ENCODE peak calls at places on chromosomes 5 and 9, in five cellular contexts. R is AML-193, F is progenitor cell of endocrine pancreas, G is HFFc6, D is testis. U is an unnamed sample.

GRCh38 chr9:18632624-18633407 is 158.9 kb downstream of the ADAMTSL1 start:
- DNase-seq in R (no peak), F (no peak), G (peak), D (no peak), U (no peak)

GRCh38 chr5:179192891-179193470 is 132.8 kb downstream of the ZNF354C start:
- DNase-seq in R (no peak), F (no peak), G (no peak), D (no peak), U (no peak)

GRCh38 chr5:10111575-10111974 is 138.1 kb downstream of the ATPSCKMT start:
- DNase-seq in R (peak), F (no peak), G (peak), D (peak), U (peak)

GRCh38 chr5:174323878-174324281 is 278.4 kb downstream of the NSG2 start:
- DNase-seq in R (no peak), F (peak), G (no peak), D (peak), U (peak)

GRCh38 chr9:89412951-89413350 is 85.0 kb downstream of the SEMA4D start:
- DNase-seq in R (no peak), F (no peak), G (no peak), D (no peak), U (no peak)

GRCh38 chr5:135054546-135054945 is 20.5 kb upstream of the PITX1 start:
- DNase-seq in R (no peak), F (no peak), G (no peak), D (no peak), U (no peak)

GRCh38 chr9:125989524-125990180 is 242.5 kb downstream of the PBX3 start:
- DNase-seq in R (no peak), F (no peak), G (no peak), D (no peak), U (no peak)

GRCh38 chr9:36925033-36925432 is 109.0 kb downstream of the PAX5 start:
- DNase-seq in R (no peak), F (no peak), G (no peak), D (no peak), U (no peak)

GRCh38 chr9:86494644-86495081 is 140.5 kb upstream of the TUT7 start:
- DNase-seq in R (no peak), F (no peak), G (peak), D (no peak), U (no peak)

GRCh38 chr5:151477106-151477505 is 29.7 kb downstream of the SLC36A1 start:
- DNase-seq in R (no peak), F (no peak), G (peak), D (no peak), U (no peak)

GRCh38 chr5:93899026-93899600 is 157.7 kb upstream of the POU5F2 start:
- DNase-seq in R (peak), F (no peak), G (no peak), D (no peak), U (no peak)

GRCh38 chr9:126672634-126673284 is 59.0 kb downstream of the LMX1B start:
- DNase-seq in R (no peak), F (no peak), G (no peak), D (no peak), U (no peak)

GRCh38 chr9:87650611-87651295 is 75.2 kb upstream of the CTSL start:
- DNase-seq in R (no peak), F (no peak), G (no peak), D (no peak), U (no peak)

GRCh38 chr5:39755986-39756385 is 331.2 kb upstream of the DAB2 start:
- DNase-seq in R (no peak), F (no peak), G (peak), D (peak), U (no peak)

GRCh38 chr9:92294297-92294676 is 790 bp upstream of the IARS1 start:
- DNase-seq in R (peak), F (no peak), G (peak), D (peak), U (no peak)

GRCh38 chr5:76994337-76994736 is 35.9 kb upstream of the AGGF1 start:
- DNase-seq in R (no peak), F (no peak), G (no peak), D (no peak), U (no peak)

GRCh38 chr5:1857256-1857600 is 25.5 kb downstream of the IRX4 start:
- DNase-seq in R (no peak), F (no peak), G (no peak), D (no peak), U (no peak)

GRCh38 chr5:124754206-124754927 is 7.9 kb upstream of the ZNF608 start:
- DNase-seq in R (no peak), F (no peak), G (no peak), D (no peak), U (no peak)

GRCh38 chr5:160743027-160743426 is 109.0 kb downstream of the ATP10B start:
- DNase-seq in R (no peak), F (no peak), G (no peak), D (no peak), U (no peak)

GRCh38 chr5:55540024-55540423 is 5.3 kb upstream of the PLPP1 start:
- DNase-seq in R (no peak), F (no peak), G (peak), D (no peak), U (no peak)

GRCh38 chr9:136700959-136701664 is 11.3 kb upstream of the DIPK1B start:
- DNase-seq in R (no peak), F (no peak), G (peak), D (no peak), U (no peak)

GRCh38 chr9:127448112-127448805 is 2.9 kb downstream of the RPL12 start:
- DNase-seq in R (no peak), F (no peak), G (no peak), D (no peak), U (no peak)

GRCh38 chr5:97666767-97667166 is 483.7 kb upstream of the RIOK2 start:
- DNase-seq in R (no peak), F (no peak), G (no peak), D (no peak), U (no peak)

GRCh38 chr5:163943546-163943945 is 438.1 kb downstream of the MAT2B start:
- DNase-seq in R (no peak), F (no peak), G (no peak), D (no peak), U (no peak)

GRCh38 chr9:125156551-125156950 is 13.2 kb upstream of the SCAI start:
- DNase-seq in R (no peak), F (no peak), G (no peak), D (no peak), U (no peak)

GRCh38 chr9:92589918-92590317 is 54.1 kb upstream of the ECM2 start:
- DNase-seq in R (no peak), F (no peak), G (no peak), D (no peak), U (no peak)

GRCh38 chr9:37293664-37294524 is 128.6 kb upstream of the GRHPR start:
- DNase-seq in R (no peak), F (no peak), G (peak), D (no peak), U (no peak)

GRCh38 chr5:141557681-141558136 is 61.1 kb downstream of the DIAPH1 start:
- DNase-seq in R (peak), F (peak), G (peak), D (peak), U (peak)

GRCh38 chr9:101445353-101446029 is 9.9 kb upstream of the ALDOB start:
- DNase-seq in R (peak), F (no peak), G (no peak), D (no peak), U (no peak)

GRCh38 chr9:129278391-129279237 is 100.6 kb upstream of the IER5L start:
- DNase-seq in R (no peak), F (no peak), G (no peak), D (peak), U (no peak)

GRCh38 chr9:119003218-119003617 is 366.0 kb downstream of the BRINP1 start:
- DNase-seq in R (no peak), F (no peak), G (peak), D (no peak), U (no peak)